ENCODE peak calls at places on chromosomes 7 and 10, in nine cellular contexts. One of them, this sample, is unnamed.

GRCh38 chr7:105675873-105676484 is 94.7 kb upstream of the EFCAB10 start:
- DNase-seq in suprapubic skin: no peak
- DNase-seq in neural progenitor cell: no peak
- DNase-seq in CD8-positive, alpha-beta memory T cell: peak
- DNase-seq in A549: no peak
- DNase-seq in prostate gland: no peak
- DNase-seq in substantia nigra: no peak
- DNase-seq in CD4-positive, alpha-beta T cell: peak
- DNase-seq in IMR-90: no peak
- DNase-seq in this sample: no peak

GRCh38 chr10:70603439-70603778 is 868 bp upstream of the PRF1 start:
- DNase-seq in CD4-positive, alpha-beta T cell: peak
- DNase-seq in IMR-90: no peak
- DNase-seq in prostate gland: no peak
- DNase-seq in neural progenitor cell: no peak
- DNase-seq in CD8-positive, alpha-beta memory T cell: peak
- DNase-seq in suprapubic skin: no peak
- DNase-seq in substantia nigra: no peak
- DNase-seq in A549: no peak
- DNase-seq in this sample: no peak

GRCh38 chr10:114261116-114261515 is 22.1 kb downstream of the VWA2 start:
- DNase-seq in prostate gland: no peak
- DNase-seq in CD4-positive, alpha-beta T cell: no peak
- DNase-seq in IMR-90: peak
- DNase-seq in neural progenitor cell: no peak
- DNase-seq in CD8-positive, alpha-beta memory T cell: no peak
- DNase-seq in A549: no peak
- DNase-seq in substantia nigra: no peak
- DNase-seq in suprapubic skin: no peak
- DNase-seq in this sample: no peak

GRCh38 chr10:27448926-27449325 is 55.2 kb upstream of the RAB18 start:
- DNase-seq in substantia nigra: no peak
- DNase-seq in IMR-90: peak
- DNase-seq in CD4-positive, alpha-beta T cell: no peak
- DNase-seq in prostate gland: no peak
- DNase-seq in A549: peak
- DNase-seq in suprapubic skin: no peak
- DNase-seq in CD8-positive, alpha-beta memory T cell: no peak
- DNase-seq in neural progenitor cell: no peak
- DNase-seq in this sample: peak

GRCh38 chr7:68862736-68863135 is 735.5 kb upstream of the AUTS2 start:
- DNase-seq in suprapubic skin: no peak
- DNase-seq in IMR-90: no peak
- DNase-seq in CD8-positive, alpha-beta memory T cell: no peak
- DNase-seq in CD4-positive, alpha-beta T cell: no peak
- DNase-seq in substantia nigra: no peak
- DNase-seq in prostate gland: no peak
- DNase-seq in neural progenitor cell: no peak
- DNase-seq in A549: no peak
- DNase-seq in this sample: no peak

GRCh38 chr7:11911900-11912299 is 79.9 kb upstream of the THSD7A start:
- DNase-seq in A549: no peak
- DNase-seq in IMR-90: no peak
- DNase-seq in CD8-positive, alpha-beta memory T cell: no peak
- DNase-seq in substantia nigra: no peak
- DNase-seq in CD4-positive, alpha-beta T cell: no peak
- DNase-seq in suprapubic skin: no peak
- DNase-seq in prostate gland: no peak
- DNase-seq in neural progenitor cell: no peak
- DNase-seq in this sample: no peak

GRCh38 chr10:21078410-21079329 is 181.6 kb upstream of the NEBL start:
- DNase-seq in A549: peak
- DNase-seq in CD8-positive, alpha-beta memory T cell: no peak
- DNase-seq in CD4-positive, alpha-beta T cell: no peak
- DNase-seq in prostate gland: peak
- DNase-seq in IMR-90: peak
- DNase-seq in suprapubic skin: no peak
- DNase-seq in substantia nigra: no peak
- DNase-seq in neural progenitor cell: peak
- DNase-seq in this sample: no peak

GRCh38 chr7:155483868-155484325 is 26.0 kb downstream of the EN2 start:
- DNase-seq in neural progenitor cell: no peak
- DNase-seq in IMR-90: no peak
- DNase-seq in CD8-positive, alpha-beta memory T cell: no peak
- DNase-seq in prostate gland: no peak
- DNase-seq in A549: no peak
- DNase-seq in CD4-positive, alpha-beta T cell: no peak
- DNase-seq in suprapubic skin: no peak
- DNase-seq in substantia nigra: no peak
- DNase-seq in this sample: peak

GRCh38 chr7:116180302-116180701 is 30.0 kb upstream of the TES start:
- DNase-seq in CD8-positive, alpha-beta memory T cell: no peak
- DNase-seq in A549: peak
- DNase-seq in CD4-positive, alpha-beta T cell: peak
- DNase-seq in IMR-90: peak
- DNase-seq in substantia nigra: no peak
- DNase-seq in suprapubic skin: no peak
- DNase-seq in prostate gland: peak
- DNase-seq in neural progenitor cell: peak
- DNase-seq in this sample: no peak

GRCh38 chr10:80538481-80539185 is 931 bp downstream of the SH2D4B start:
- DNase-seq in CD8-positive, alpha-beta memory T cell: no peak
- DNase-seq in prostate gland: no peak
- DNase-seq in neural progenitor cell: no peak
- DNase-seq in IMR-90: no peak
- DNase-seq in suprapubic skin: peak
- DNase-seq in A549: no peak
- DNase-seq in substantia nigra: no peak
- DNase-seq in CD4-positive, alpha-beta T cell: no peak
- DNase-seq in this sample: no peak

GRCh38 chr7:41247128-41247865 is 455.6 kb downstream of the INHBA start:
- DNase-seq in substantia nigra: no peak
- DNase-seq in neural progenitor cell: no peak
- DNase-seq in IMR-90: peak
- DNase-seq in CD8-positive, alpha-beta memory T cell: no peak
- DNase-seq in prostate gland: no peak
- DNase-seq in CD4-positive, alpha-beta T cell: no peak
- DNase-seq in suprapubic skin: no peak
- DNase-seq in A549: no peak
- DNase-seq in this sample: peak

GRCh38 chr7:36747251-36747968 is 23.1 kb upstream of the AOAH start:
- DNase-seq in prostate gland: no peak
- DNase-seq in substantia nigra: no peak
- DNase-seq in suprapubic skin: no peak
- DNase-seq in CD8-positive, alpha-beta memory T cell: no peak
- DNase-seq in A549: no peak
- DNase-seq in neural progenitor cell: no peak
- DNase-seq in CD4-positive, alpha-beta T cell: no peak
- DNase-seq in IMR-90: peak
- DNase-seq in this sample: no peak

GRCh38 chr7:111199643-111200042 is 108.7 kb downstream of the LRRN3 start:
- DNase-seq in CD8-positive, alpha-beta memory T cell: no peak
- DNase-seq in prostate gland: no peak
- DNase-seq in A549: no peak
- DNase-seq in substantia nigra: no peak
- DNase-seq in neural progenitor cell: no peak
- DNase-seq in IMR-90: peak
- DNase-seq in suprapubic skin: no peak
- DNase-seq in CD4-positive, alpha-beta T cell: no peak
- DNase-seq in this sample: no peak

GRCh38 chr10:28796606-28797512 is 119.5 kb downstream of the BAMBI start:
- DNase-seq in suprapubic skin: no peak
- DNase-seq in A549: peak
- DNase-seq in substantia nigra: no peak
- DNase-seq in CD8-positive, alpha-beta memory T cell: no peak
- DNase-seq in neural progenitor cell: no peak
- DNase-seq in prostate gland: no peak
- DNase-seq in CD4-positive, alpha-beta T cell: no peak
- DNase-seq in IMR-90: peak
- DNase-seq in this sample: no peak

GRCh38 chr7:138089080-138089901 is 13.0 kb downstream of the AKR1D1 start:
- DNase-seq in substantia nigra: no peak
- DNase-seq in CD8-positive, alpha-beta memory T cell: no peak
- DNase-seq in IMR-90: no peak
- DNase-seq in suprapubic skin: no peak
- DNase-seq in A549: peak
- DNase-seq in prostate gland: no peak
- DNase-seq in CD4-positive, alpha-beta T cell: no peak
- DNase-seq in neural progenitor cell: no peak
- DNase-seq in this sample: no peak

GRCh38 chr10:110379831-110380230 is 75.1 kb upstream of the SMNDC1 start:
- DNase-seq in IMR-90: no peak
- DNase-seq in neural progenitor cell: no peak
- DNase-seq in CD8-positive, alpha-beta memory T cell: no peak
- DNase-seq in suprapubic skin: no peak
- DNase-seq in substantia nigra: no peak
- DNase-seq in CD4-positive, alpha-beta T cell: no peak
- DNase-seq in A549: no peak
- DNase-seq in prostate gland: no peak
- DNase-seq in this sample: no peak

GRCh38 chr10:104122273-104123107 is 519 bp downstream of the SFR1 start:
- DNase-seq in neural progenitor cell: no peak
- DNase-seq in A549: peak
- DNase-seq in IMR-90: peak
- DNase-seq in suprapubic skin: no peak
- DNase-seq in prostate gland: no peak
- DNase-seq in substantia nigra: no peak
- DNase-seq in CD4-positive, alpha-beta T cell: no peak
- DNase-seq in CD8-positive, alpha-beta memory T cell: no peak
- DNase-seq in this sample: no peak

DNA sequence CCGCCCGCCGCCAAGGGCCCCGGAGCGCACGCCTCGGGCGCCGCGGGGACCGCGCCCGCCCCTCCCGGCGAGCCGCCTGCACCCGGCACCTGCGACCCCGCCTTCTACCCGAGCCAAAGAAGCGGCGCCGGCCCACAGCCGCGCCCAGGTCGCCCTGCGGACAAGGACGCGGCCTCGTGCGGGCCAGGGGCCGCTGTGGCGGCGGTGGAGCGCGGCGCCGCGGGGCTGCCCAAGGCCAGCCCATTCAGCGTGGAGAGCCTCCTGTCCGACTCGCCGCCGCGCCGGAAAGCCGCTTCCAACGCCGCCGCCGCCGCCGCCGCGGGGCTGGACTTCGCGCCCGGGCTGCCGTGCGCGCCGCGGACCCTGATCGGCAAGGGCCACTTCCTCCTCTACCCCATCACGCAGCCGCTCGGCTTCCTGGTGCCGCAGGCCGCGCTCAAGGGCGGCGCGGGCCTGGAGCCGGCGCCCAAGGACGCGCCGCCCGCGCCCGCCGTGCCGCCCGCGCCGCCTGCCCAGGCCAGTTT is 3.5 kb downstream of the UNCX start:
- DNase-seq in CD8-positive, alpha-beta memory T cell: no peak
- DNase-seq in A549: peak
- DNase-seq in IMR-90: no peak
- DNase-seq in prostate gland: no peak
- DNase-seq in neural progenitor cell: peak
- DNase-seq in CD4-positive, alpha-beta T cell: no peak
- DNase-seq in substantia nigra: no peak
- DNase-seq in suprapubic skin: no peak
- DNase-seq in this sample: no peak
- H3K27ac ChIP-seq in CD8-positive, alpha-beta memory T cell: no peak
- H3K27ac ChIP-seq in A549: no peak
- H3K27ac ChIP-seq in IMR-90: no peak
- H3K27ac ChIP-seq in prostate gland: no peak
- H3K27ac ChIP-seq in neural progenitor cell: no peak
- H3K27ac ChIP-seq in CD4-positive, alpha-beta T cell: no peak
- H3K27ac ChIP-seq in substantia nigra: no peak
- H3K27ac ChIP-seq in suprapubic skin: no peak
- H3K27ac ChIP-seq in this sample: no peak

DNA sequence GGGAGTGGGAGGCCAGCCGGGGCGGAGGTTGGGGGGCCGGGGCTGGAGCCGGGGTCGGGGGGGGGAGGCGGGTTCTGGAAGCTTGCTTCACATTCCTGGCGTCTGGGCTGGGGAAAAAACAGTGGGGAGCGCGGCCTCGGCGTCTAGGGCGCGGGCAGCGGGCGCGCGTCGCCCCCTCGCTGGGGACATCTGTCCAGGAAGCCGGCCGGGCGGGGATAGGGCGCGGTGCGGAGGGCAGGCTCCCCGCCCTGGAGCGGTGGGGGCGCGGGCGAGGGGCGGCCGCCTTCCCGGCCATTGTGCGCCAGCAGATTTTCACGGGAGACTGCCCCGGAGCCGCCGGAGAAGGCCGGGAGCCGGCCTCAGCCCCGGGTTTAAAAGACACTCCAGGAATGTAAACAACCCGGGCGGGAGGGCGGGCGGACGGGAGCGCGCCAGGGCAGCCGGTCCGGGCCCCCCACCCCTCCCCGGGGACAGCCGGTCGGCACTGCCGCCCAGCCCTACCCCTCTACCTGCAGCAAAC is 1.4 kb downstream of the ZMIZ1 start:
- DNase-seq in CD8-positive, alpha-beta memory T cell: no peak
- DNase-seq in IMR-90: no peak
- DNase-seq in substantia nigra: no peak
- DNase-seq in suprapubic skin: no peak
- DNase-seq in CD4-positive, alpha-beta T cell: no peak
- DNase-seq in neural progenitor cell: peak
- DNase-seq in prostate gland: peak
- DNase-seq in A549: no peak
- DNase-seq in this sample: no peak
- H3K27ac ChIP-seq in CD8-positive, alpha-beta memory T cell: no peak
- H3K27ac ChIP-seq in IMR-90: peak
- H3K27ac ChIP-seq in substantia nigra: peak
- H3K27ac ChIP-seq in suprapubic skin: peak
- H3K27ac ChIP-seq in CD4-positive, alpha-beta T cell: no peak
- H3K27ac ChIP-seq in neural progenitor cell: no peak
- H3K27ac ChIP-seq in prostate gland: peak
- H3K27ac ChIP-seq in A549: peak
- H3K27ac ChIP-seq in this sample: peak

DNA sequence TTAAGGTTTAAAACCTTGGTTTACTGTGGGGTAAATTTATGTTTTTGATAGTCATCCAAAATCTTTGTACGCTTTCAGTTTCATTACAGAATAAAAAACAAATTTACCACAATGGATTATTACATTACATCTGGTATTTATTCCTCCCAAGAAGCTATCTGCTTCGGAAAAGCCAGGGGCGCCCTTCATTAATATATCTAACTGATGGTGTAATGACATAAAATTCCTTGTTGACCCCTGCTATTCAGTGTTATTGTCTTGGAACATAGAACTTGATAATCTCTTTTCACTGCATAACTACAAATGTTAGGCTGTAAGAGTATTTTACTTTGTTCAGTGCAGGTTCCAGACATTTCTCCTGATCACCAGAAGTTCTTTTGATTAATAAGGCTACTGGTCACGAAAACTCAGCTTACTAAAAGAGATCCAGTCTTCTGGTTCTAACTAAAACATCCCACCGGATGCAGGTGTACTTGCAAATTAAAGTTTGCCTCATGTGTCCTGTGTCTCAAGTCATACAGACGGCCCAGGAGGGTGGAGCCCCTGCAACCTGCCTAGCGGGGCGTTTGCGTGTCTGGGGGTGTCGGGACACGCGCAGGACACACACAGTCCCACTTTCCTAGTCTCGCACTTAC is 570 bp upstream of the GLCCI1 start:
- DNase-seq in IMR-90: no peak
- DNase-seq in CD4-positive, alpha-beta T cell: no peak
- DNase-seq in prostate gland: no peak
- DNase-seq in A549: no peak
- DNase-seq in CD8-positive, alpha-beta memory T cell: no peak
- DNase-seq in neural progenitor cell: peak
- DNase-seq in suprapubic skin: no peak
- DNase-seq in substantia nigra: no peak
- DNase-seq in this sample: no peak
- H3K27ac ChIP-seq in IMR-90: peak
- H3K27ac ChIP-seq in CD4-positive, alpha-beta T cell: peak
- H3K27ac ChIP-seq in prostate gland: peak
- H3K27ac ChIP-seq in A549: no peak
- H3K27ac ChIP-seq in CD8-positive, alpha-beta memory T cell: peak
- H3K27ac ChIP-seq in neural progenitor cell: no peak
- H3K27ac ChIP-seq in suprapubic skin: peak
- H3K27ac ChIP-seq in substantia nigra: peak
- H3K27ac ChIP-seq in this sample: peak

GRCh38 chr10:5655003-5655600 is 11.3 kb downstream of the ASB13 start:
- DNase-seq in CD4-positive, alpha-beta T cell: no peak
- DNase-seq in substantia nigra: no peak
- DNase-seq in IMR-90: no peak
- DNase-seq in prostate gland: no peak
- DNase-seq in neural progenitor cell: no peak
- DNase-seq in A549: no peak
- DNase-seq in suprapubic skin: no peak
- DNase-seq in CD8-positive, alpha-beta memory T cell: no peak
- DNase-seq in this sample: no peak
- H3K27ac ChIP-seq in CD4-positive, alpha-beta T cell: no peak
- H3K27ac ChIP-seq in substantia nigra: no peak
- H3K27ac ChIP-seq in IMR-90: no peak
- H3K27ac ChIP-seq in prostate gland: no peak
- H3K27ac ChIP-seq in neural progenitor cell: no peak
- H3K27ac ChIP-seq in A549: no peak
- H3K27ac ChIP-seq in suprapubic skin: no peak
- H3K27ac ChIP-seq in CD8-positive, alpha-beta memory T cell: no peak
- H3K27ac ChIP-seq in this sample: no peak